ENCODE peak calls at places on chromosomes 12 and 14, in nine cellular contexts. P is activated CD4-positive, alpha-beta T cell treated with anti-CD3 and anti-CD28 coated beads for 48 hours; R is cerebellum; W is T follicular helper cell; M is AG10803; B is fibroblast of pulmonary artery; I is germinal center; G is kidney glomerular epithelial cell; D is C1 segment of cervical spinal cord. N is an unnamed sample.

GRCh38 chr12:97538705-97539104 is 76.1 kb downstream of the RMST start:
- DNase-seq in P (no peak), M (no peak), W (no peak), R (no peak), G (no peak), D (no peak), B (no peak), I (no peak), N (no peak)

GRCh38 chr12:128844031-128844635 is 9.1 kb upstream of the GLT1D1 start:
- DNase-seq in W (no peak), R (no peak), G (no peak), I (peak), P (peak), D (no peak), B (no peak), M (no peak), N (no peak)

GRCh38 chr12:89016970-89017778 is 335.1 kb downstream of the DUSP6 start:
- DNase-seq in D (no peak), I (peak), W (no peak), B (peak), R (peak), M (peak), G (peak), P (peak), N (peak)

GRCh38 chr14:37122288-37122687 is 50.1 kb downstream of the SLC25A21 start:
- DNase-seq in D (no peak), R (no peak), P (no peak), G (peak), M (peak), W (no peak), B (peak), I (no peak), N (peak)

GRCh38 chr12:58920102-58920955 is at the start of gene LRIG3:
- DNase-seq in P (peak), R (peak), G (peak), I (peak), D (peak), B (peak), W (no peak), M (peak), N (peak)

GRCh38 chr14:54173782-54174181 is 217.2 kb upstream of the BMP4 start:
- DNase-seq in B (no peak), R (no peak), P (no peak), G (no peak), D (no peak), I (no peak), M (peak), W (no peak), N (no peak)

GRCh38 chr14:99675951-99676350 is 8.1 kb upstream of the CYP46A1 start:
- DNase-seq in I (no peak), P (no peak), W (no peak), B (no peak), G (no peak), M (no peak), D (no peak), R (no peak), N (no peak)

GRCh38 chr12:59041241-59042121 is 121.2 kb upstream of the LRIG3 start:
- DNase-seq in G (peak), P (no peak), M (peak), I (no peak), B (peak), D (no peak), W (no peak), R (no peak), N (peak)

GRCh38 chr14:63487724-63488123 is 55.5 kb downstream of the PPP2R5E start:
- DNase-seq in G (no peak), B (no peak), M (no peak), R (no peak), P (no peak), D (no peak), W (no peak), I (no peak), N (no peak)

GRCh38 chr14:49975286-49975685 is 82.4 kb downstream of the ARF6 start:
- DNase-seq in R (no peak), G (peak), P (no peak), D (no peak), I (no peak), B (peak), M (peak), W (no peak), N (peak)

GRCh38 chr14:69713976-69714716 is 52.8 kb upstream of the SRSF5 start:
- DNase-seq in P (no peak), M (no peak), B (no peak), W (no peak), G (no peak), D (no peak), I (no peak), R (no peak), N (no peak)

GRCh38 chr12:49887091-49887490 is 16.6 kb downstream of the FAIM2 start:
- DNase-seq in P (no peak), D (no peak), R (no peak), B (no peak), G (no peak), W (no peak), M (no peak), I (no peak), N (no peak)

GRCh38 chr12:22539055-22539454 is 5.3 kb downstream of the C2CD5 start:
- DNase-seq in R (no peak), W (no peak), G (no peak), I (peak), B (no peak), M (no peak), D (no peak), P (no peak), N (no peak)

GRCh38 chr14:100644383-100644782 is 57.2 kb upstream of the BEGAIN start:
- DNase-seq in P (no peak), G (no peak), W (no peak), I (no peak), R (no peak), D (no peak), M (no peak), B (no peak), N (no peak)

N was measured in HS-5.